ENCODE peak calls at places on chromosome X, in five cellular contexts. One of them, this sample, is unnamed.

GRCh38 chrX:153494541-153495361 is at the start of gene BGN:
- ATAC-seq in left cardiac atrium: peak
- ATAC-seq in Right ventricle myocardium inferior: peak
- ATAC-seq in heart left ventricle: peak
- ATAC-seq in activated T-cell treated with anti-CD3 and anti-CD28 coated beads, Interleukin-2, amount 50 U/mL, for 4 hours: peak
- ATAC-seq in this sample: peak

GRCh38 chrX:130981836-130982235 is 76.3 kb upstream of the ARHGAP36 start:
- ATAC-seq in activated T-cell treated with anti-CD3 and anti-CD28 coated beads, Interleukin-2, amount 50 U/mL, for 4 hours: no peak
- ATAC-seq in Right ventricle myocardium inferior: no peak
- ATAC-seq in heart left ventricle: no peak
- ATAC-seq in left cardiac atrium: no peak
- ATAC-seq in this sample: no peak

GRCh38 chrX:23959781-23960180 is 52.0 kb downstream of the CXorf58 start:
- ATAC-seq in activated T-cell treated with anti-CD3 and anti-CD28 coated beads, Interleukin-2, amount 50 U/mL, for 4 hours: peak
- ATAC-seq in left cardiac atrium: no peak
- ATAC-seq in heart left ventricle: no peak
- ATAC-seq in Right ventricle myocardium inferior: no peak
- ATAC-seq in this sample: no peak

GRCh38 chrX:2172359-2172758 is 328.4 kb downstream of the DHRSX start:
- ATAC-seq in activated T-cell treated with anti-CD3 and anti-CD28 coated beads, Interleukin-2, amount 50 U/mL, for 4 hours: no peak
- ATAC-seq in left cardiac atrium: no peak
- ATAC-seq in heart left ventricle: no peak
- ATAC-seq in Right ventricle myocardium inferior: no peak
- ATAC-seq in this sample: no peak

GRCh38 chrX:134836497-134836968 is 154.3 kb upstream of the SMIM10 start:
- ATAC-seq in Right ventricle myocardium inferior: peak
- ATAC-seq in left cardiac atrium: no peak
- ATAC-seq in activated T-cell treated with anti-CD3 and anti-CD28 coated beads, Interleukin-2, amount 50 U/mL, for 4 hours: no peak
- ATAC-seq in heart left ventricle: no peak
- ATAC-seq in this sample: no peak

GRCh38 chrX:37918703-37919102 is 71.3 kb upstream of the DYNLT3 start:
- ATAC-seq in heart left ventricle: no peak
- ATAC-seq in activated T-cell treated with anti-CD3 and anti-CD28 coated beads, Interleukin-2, amount 50 U/mL, for 4 hours: no peak
- ATAC-seq in left cardiac atrium: no peak
- ATAC-seq in Right ventricle myocardium inferior: no peak
- ATAC-seq in this sample: no peak

GRCh38 chrX:31708116-31708515 is 636.3 kb upstream of the FTHL17 start:
- ATAC-seq in heart left ventricle: no peak
- ATAC-seq in activated T-cell treated with anti-CD3 and anti-CD28 coated beads, Interleukin-2, amount 50 U/mL, for 4 hours: no peak
- ATAC-seq in Right ventricle myocardium inferior: no peak
- ATAC-seq in left cardiac atrium: no peak
- ATAC-seq in this sample: no peak

GRCh38 chrX:109357714-109358113 is 124.2 kb downstream of the GUCY2F start:
- ATAC-seq in left cardiac atrium: no peak
- ATAC-seq in activated T-cell treated with anti-CD3 and anti-CD28 coated beads, Interleukin-2, amount 50 U/mL, for 4 hours: no peak
- ATAC-seq in Right ventricle myocardium inferior: no peak
- ATAC-seq in heart left ventricle: no peak
- ATAC-seq in this sample: no peak

GRCh38 chrX:106903856-106904528 is 851 bp upstream of the RIPPLY1 start:
- ATAC-seq in activated T-cell treated with anti-CD3 and anti-CD28 coated beads, Interleukin-2, amount 50 U/mL, for 4 hours: no peak
- ATAC-seq in left cardiac atrium: peak
- ATAC-seq in Right ventricle myocardium inferior: no peak
- ATAC-seq in heart left ventricle: no peak
- ATAC-seq in this sample: no peak

GRCh38 chrX:22959204-22959920 is 40.4 kb upstream of the DDX53 start:
- ATAC-seq in Right ventricle myocardium inferior: peak
- ATAC-seq in heart left ventricle: peak
- ATAC-seq in activated T-cell treated with anti-CD3 and anti-CD28 coated beads, Interleukin-2, amount 50 U/mL, for 4 hours: no peak
- ATAC-seq in left cardiac atrium: peak
- ATAC-seq in this sample: no peak

GRCh38 chrX:153700967-153701366 is 13.2 kb downstream of the SLC6A8 start:
- ATAC-seq in left cardiac atrium: no peak
- ATAC-seq in activated T-cell treated with anti-CD3 and anti-CD28 coated beads, Interleukin-2, amount 50 U/mL, for 4 hours: no peak
- ATAC-seq in Right ventricle myocardium inferior: no peak
- ATAC-seq in heart left ventricle: no peak
- ATAC-seq in this sample: no peak

GRCh38 chrX:153750126-153750774 is 13.8 kb upstream of the PLXNB3 start:
- ATAC-seq in left cardiac atrium: no peak
- ATAC-seq in activated T-cell treated with anti-CD3 and anti-CD28 coated beads, Interleukin-2, amount 50 U/mL, for 4 hours: no peak
- ATAC-seq in Right ventricle myocardium inferior: no peak
- ATAC-seq in heart left ventricle: no peak
- ATAC-seq in this sample: no peak

GRCh38 chrX:119041175-119041574 is 31.6 kb upstream of the CT47C1 start:
- ATAC-seq in heart left ventricle: peak
- ATAC-seq in Right ventricle myocardium inferior: peak
- ATAC-seq in activated T-cell treated with anti-CD3 and anti-CD28 coated beads, Interleukin-2, amount 50 U/mL, for 4 hours: no peak
- ATAC-seq in left cardiac atrium: peak
- ATAC-seq in this sample: peak

GRCh38 chrX:66633541-66633940 is 5.3 kb downstream of the EDA2R start:
- ATAC-seq in activated T-cell treated with anti-CD3 and anti-CD28 coated beads, Interleukin-2, amount 50 U/mL, for 4 hours: no peak
- ATAC-seq in heart left ventricle: no peak
- ATAC-seq in Right ventricle myocardium inferior: no peak
- ATAC-seq in left cardiac atrium: no peak
- ATAC-seq in this sample: peak

GRCh38 chrX:41889317-41890025 is 33.9 kb downstream of the CASK start:
- ATAC-seq in left cardiac atrium: no peak
- ATAC-seq in Right ventricle myocardium inferior: no peak
- ATAC-seq in heart left ventricle: no peak
- ATAC-seq in activated T-cell treated with anti-CD3 and anti-CD28 coated beads, Interleukin-2, amount 50 U/mL, for 4 hours: no peak
- ATAC-seq in this sample: no peak

GRCh38 chrX:110418857-110419249 is 60.2 kb downstream of the RTL9 start:
- ATAC-seq in heart left ventricle: no peak
- ATAC-seq in left cardiac atrium: no peak
- ATAC-seq in Right ventricle myocardium inferior: no peak
- ATAC-seq in activated T-cell treated with anti-CD3 and anti-CD28 coated beads, Interleukin-2, amount 50 U/mL, for 4 hours: no peak
- ATAC-seq in this sample: no peak

GRCh38 chrX:15985937-15986336 is 131.3 kb upstream of the AP1S2 start:
- ATAC-seq in left cardiac atrium: no peak
- ATAC-seq in heart left ventricle: no peak
- ATAC-seq in activated T-cell treated with anti-CD3 and anti-CD28 coated beads, Interleukin-2, amount 50 U/mL, for 4 hours: peak
- ATAC-seq in Right ventricle myocardium inferior: no peak
- ATAC-seq in this sample: no peak

GRCh38 chrX:40130207-40130606 is 32.4 kb upstream of the BCOR start:
- ATAC-seq in activated T-cell treated with anti-CD3 and anti-CD28 coated beads, Interleukin-2, amount 50 U/mL, for 4 hours: no peak
- ATAC-seq in left cardiac atrium: no peak
- ATAC-seq in heart left ventricle: no peak
- ATAC-seq in Right ventricle myocardium inferior: no peak
- ATAC-seq in this sample: peak

GRCh38 chrX:125533352-125533751 is 213.7 kb downstream of the TEX13C start:
- ATAC-seq in heart left ventricle: no peak
- ATAC-seq in Right ventricle myocardium inferior: no peak
- ATAC-seq in left cardiac atrium: no peak
- ATAC-seq in activated T-cell treated with anti-CD3 and anti-CD28 coated beads, Interleukin-2, amount 50 U/mL, for 4 hours: no peak
- ATAC-seq in this sample: no peak

GRCh38 chrX:25005382-25006185 is 10.2 kb downstream of the ARX start:
- ATAC-seq in Right ventricle myocardium inferior: no peak
- ATAC-seq in heart left ventricle: no peak
- ATAC-seq in left cardiac atrium: no peak
- ATAC-seq in activated T-cell treated with anti-CD3 and anti-CD28 coated beads, Interleukin-2, amount 50 U/mL, for 4 hours: no peak
- ATAC-seq in this sample: no peak

GRCh38 chrX:38313190-38313589 is 14.1 kb downstream of the RPGR start:
- ATAC-seq in Right ventricle myocardium inferior: no peak
- ATAC-seq in activated T-cell treated with anti-CD3 and anti-CD28 coated beads, Interleukin-2, amount 50 U/mL, for 4 hours: no peak
- ATAC-seq in left cardiac atrium: no peak
- ATAC-seq in heart left ventricle: no peak
- ATAC-seq in this sample: peak

GRCh38 chrX:77675986-77676385 is 110.0 kb downstream of the ATRX start:
- ATAC-seq in heart left ventricle: peak
- ATAC-seq in Right ventricle myocardium inferior: no peak
- ATAC-seq in activated T-cell treated with anti-CD3 and anti-CD28 coated beads, Interleukin-2, amount 50 U/mL, for 4 hours: no peak
- ATAC-seq in left cardiac atrium: no peak
- ATAC-seq in this sample: no peak

This sample was measured in SK-N-SH treated with all-trans-retinoic acid at 6 μM for 48 hours.